ENCODE peak calls at places on chromosome 18, in four cellular contexts. One of them, this sample, is unnamed.
A peak's percentile ranks its signal among the peaks of the same experiment; 100 is the strongest.

GRCh38 chr18:24490545-24490944 is 30.1 kb downstream of the HRH4 start:
- DNase-seq in K562: no peak
- DNase-seq in GM12878: no peak
- DNase-seq in HepG2: no peak
- DNase-seq in this sample: no peak

GRCh38 chr18:58584219-58585127 is 44.4 kb downstream of the ALPK2 start:
- DNase-seq in K562: no peak
- DNase-seq in GM12878: no peak
- DNase-seq in HepG2: no peak
- DNase-seq in this sample: no peak

GRCh38 chr18:8190980-8191379 is 418.3 kb upstream of the RAB12 start:
- DNase-seq in GM12878: no peak
- DNase-seq in K562: no peak
- DNase-seq in HepG2: no peak
- DNase-seq in this sample: no peak

GRCh38 chr18:12890500-12890899 is 6.5 kb upstream of the PTPN2 start:
- DNase-seq in K562: peak; percentile 46
- DNase-seq in HepG2: peak; percentile 45
- DNase-seq in GM12878: no peak
- DNase-seq in this sample: no peak

GRCh38 chr18:25067291-25068050 is 284.5 kb downstream of the ZNF521 start:
- DNase-seq in HepG2: no peak
- DNase-seq in GM12878: no peak
- DNase-seq in K562: no peak
- DNase-seq in this sample: no peak

GRCh38 chr18:45119888-45120287 is 439.2 kb downstream of the SETBP1 start:
- DNase-seq in HepG2: no peak
- DNase-seq in K562: no peak
- DNase-seq in GM12878: no peak
- DNase-seq in this sample: no peak

GRCh38 chr18:78107363-78107762 is 857.7 kb downstream of the GALR1 start:
- DNase-seq in HepG2: no peak
- DNase-seq in GM12878: no peak
- DNase-seq in K562: no peak
- DNase-seq in this sample: no peak

GRCh38 chr18:80169607-80170006 is 60.5 kb downstream of the ADNP2 start:
- DNase-seq in GM12878: no peak
- DNase-seq in K562: no peak
- DNase-seq in HepG2: no peak
- DNase-seq in this sample: no peak

GRCh38 chr18:10490401-10491289 is 35.2 kb upstream of the NAPG start:
- DNase-seq in GM12878: peak; percentile 58
- DNase-seq in HepG2: peak; percentile 77
- DNase-seq in K562: peak; percentile 49
- DNase-seq in this sample: peak; percentile 41

GRCh38 chr18:58545338-58546096 is 83.4 kb downstream of the ALPK2 start:
- DNase-seq in GM12878: no peak
- DNase-seq in K562: no peak
- DNase-seq in HepG2: no peak
- DNase-seq in this sample: no peak

GRCh38 chr18:23812566-23813440 is 123.5 kb downstream of the LAMA3 start:
- DNase-seq in HepG2: no peak
- DNase-seq in K562: peak; percentile 24
- DNase-seq in GM12878: no peak
- DNase-seq in this sample: peak; percentile 46

GRCh38 chr18:55477537-55478300 is 110.3 kb downstream of the TCF4 start:
- DNase-seq in GM12878: peak; percentile 4
- DNase-seq in HepG2: no peak
- DNase-seq in K562: peak; percentile 37
- DNase-seq in this sample: no peak

GRCh38 chr18:39647627-39648502 is 2082.3 kb upstream of the CELF4 start:
- DNase-seq in K562: no peak
- DNase-seq in HepG2: no peak
- DNase-seq in GM12878: no peak
- DNase-seq in this sample: peak; percentile 34

GRCh38 chr18:70329076-70329475 is 40.2 kb downstream of the SOCS6 start:
- DNase-seq in K562: no peak
- DNase-seq in GM12878: no peak
- DNase-seq in HepG2: no peak
- DNase-seq in this sample: no peak

GRCh38 chr18:14933049-14933851 is 185.3 kb downstream of the ANKRD30B start:
- DNase-seq in HepG2: no peak
- DNase-seq in GM12878: no peak
- DNase-seq in K562: no peak
- DNase-seq in this sample: no peak

GRCh38 chr18:80157708-80158343 is 48.8 kb downstream of the ADNP2 start:
- DNase-seq in GM12878: peak; percentile 27
- DNase-seq in K562: peak; percentile 74
- DNase-seq in HepG2: peak; percentile 57
- DNase-seq in this sample: peak; percentile 51

GRCh38 chr18:47604041-47604440 is 326.4 kb downstream of the SMAD2 start:
- DNase-seq in HepG2: no peak
- DNase-seq in K562: no peak
- DNase-seq in GM12878: no peak
- DNase-seq in this sample: no peak

GRCh38 chr18:26654173-26655009 is 106.0 kb upstream of the KCTD1 start:
- DNase-seq in HepG2: no peak
- DNase-seq in K562: no peak
- DNase-seq in GM12878: no peak
- DNase-seq in this sample: no peak

DNA sequence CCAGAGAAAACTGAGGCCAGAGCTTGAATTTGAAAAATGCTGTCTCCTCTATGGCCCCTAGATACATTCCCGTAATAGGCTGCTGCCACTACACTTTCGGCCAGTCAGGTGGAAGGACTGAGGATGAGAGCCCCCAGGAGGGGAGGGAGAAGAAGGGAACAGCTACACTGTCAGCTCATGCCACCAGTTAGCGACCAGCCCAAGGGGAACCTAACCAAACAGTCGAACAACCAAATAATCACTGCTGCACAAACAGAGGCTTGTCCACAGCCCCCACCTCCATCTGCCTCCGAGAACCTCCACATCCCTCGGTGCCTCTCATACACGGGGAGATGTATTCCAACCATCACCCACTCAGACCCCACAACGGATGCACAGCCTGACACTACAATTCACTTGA is 7.3 kb downstream of the ZNF516 start:
- DNase-seq in HepG2: no peak
- DNase-seq in GM12878: no peak
- DNase-seq in K562: no peak
- DNase-seq in this sample: no peak
- TF ChIP-seq BHLHE40 in HepG2: no peak
- TF ChIP-seq BHLHE40 in GM12878: no peak
- TF ChIP-seq BHLHE40 in K562: no peak
- TF ChIP-seq BHLHE40 in this sample: no peak

GRCh38 chr18:76264851-76265250 is 230.2 kb downstream of the ZNF516 start:
- DNase-seq in GM12878: no peak
- DNase-seq in K562: no peak
- DNase-seq in HepG2: no peak
- DNase-seq in this sample: no peak

GRCh38 chr18:76266226-76266991 is 228.6 kb downstream of the ZNF516 start:
- DNase-seq in GM12878: no peak
- DNase-seq in K562: no peak
- DNase-seq in HepG2: no peak
- DNase-seq in this sample: no peak

GRCh38 chr18:76264073-76264472 is 231.0 kb downstream of the ZNF516 start:
- DNase-seq in HepG2: no peak
- DNase-seq in K562: no peak
- DNase-seq in GM12878: no peak
- DNase-seq in this sample: no peak

GRCh38 chr18:76262956-76263955 is 231.8 kb downstream of the ZNF516 start:
- DNase-seq in HepG2: no peak
- DNase-seq in GM12878: no peak
- DNase-seq in K562: no peak
- DNase-seq in this sample: no peak

DNA sequence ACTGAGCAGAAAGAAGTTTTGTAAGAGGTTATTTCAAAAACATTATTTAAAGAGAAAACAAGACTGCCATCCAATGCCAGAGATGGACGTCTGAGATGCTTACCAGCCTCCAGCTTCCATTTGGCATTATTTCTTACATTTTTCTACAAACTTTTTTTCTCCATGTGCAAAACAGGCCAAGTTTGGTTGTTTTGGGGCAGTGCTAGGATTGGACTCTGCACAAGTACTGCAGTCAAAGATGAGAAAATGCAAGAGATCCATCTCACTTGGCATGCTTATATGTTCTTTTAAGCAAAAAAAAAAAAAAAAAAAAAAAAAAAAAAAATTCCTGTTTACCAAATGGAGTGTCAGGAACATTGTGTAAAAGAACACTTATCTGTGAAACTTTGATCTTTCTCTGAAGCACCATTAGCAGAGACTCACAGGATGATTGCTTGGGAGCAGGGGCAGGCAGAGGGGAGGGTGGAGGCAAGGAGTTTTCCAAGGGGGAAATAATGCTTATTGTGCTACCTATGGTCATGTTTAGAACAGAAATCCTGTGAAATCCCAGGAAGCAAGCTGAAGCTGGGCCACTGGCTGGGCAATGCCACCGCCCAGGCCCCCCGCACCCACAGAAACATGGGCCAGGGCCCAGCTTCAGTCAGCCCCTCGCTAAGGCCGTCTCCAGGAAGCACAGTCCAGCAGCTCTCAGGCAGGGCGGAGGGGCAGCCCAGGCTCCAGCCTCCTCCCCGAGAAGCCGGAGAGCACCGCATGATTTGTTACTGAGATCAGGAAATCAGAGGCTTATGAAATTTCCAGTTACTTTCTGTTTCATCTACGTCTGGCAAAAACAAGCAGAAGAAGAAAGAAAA is 229.4 kb downstream of the ZNF516 start:
- DNase-seq in HepG2: no peak
- DNase-seq in GM12878: no peak
- DNase-seq in K562: no peak
- DNase-seq in this sample: no peak
- TF ChIP-seq SP1 in HepG2: no peak
- TF ChIP-seq SP1 in GM12878: no peak
- TF ChIP-seq SP1 in K562: no peak
- TF ChIP-seq SP1 in this sample: no peak

GRCh38 chr18:73826098-73826497 is 321.5 kb downstream of the FBXO15 start:
- DNase-seq in GM12878: no peak
- DNase-seq in HepG2: no peak
- DNase-seq in K562: no peak
- DNase-seq in this sample: no peak
- TF ChIP-seq BHLHE40 in GM12878: no peak
- TF ChIP-seq BHLHE40 in HepG2: no peak
- TF ChIP-seq BHLHE40 in K562: no peak
- TF ChIP-seq BHLHE40 in this sample: no peak

DNA sequence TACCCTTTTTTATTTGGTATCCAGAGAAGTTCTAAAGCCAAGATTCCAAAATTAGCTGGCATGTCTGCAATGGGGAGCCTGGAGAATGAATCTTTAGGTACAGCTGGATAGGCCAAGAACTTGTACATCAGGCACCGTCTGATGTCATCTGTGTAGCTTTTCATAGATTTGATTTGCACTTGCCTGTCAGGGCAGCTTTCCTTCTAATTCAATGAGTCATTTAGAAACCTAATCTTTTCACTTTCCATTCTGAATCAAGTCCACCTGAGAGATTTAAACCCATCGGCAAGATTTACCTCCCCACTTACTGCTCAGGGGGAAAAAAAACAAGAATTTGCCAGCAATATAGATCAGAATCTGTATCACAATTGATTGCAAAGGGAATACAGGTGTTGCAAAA is 60.9 kb upstream of the ACAA2 start:
- DNase-seq in GM12878: no peak
- DNase-seq in K562: no peak
- DNase-seq in HepG2: no peak
- DNase-seq in this sample: no peak
- TF ChIP-seq SP1 in GM12878: no peak
- TF ChIP-seq SP1 in K562: no peak
- TF ChIP-seq SP1 in HepG2: no peak
- TF ChIP-seq SP1 in this sample: no peak

GRCh38 chr18:49631146-49631866 is 69.4 kb downstream of the LIPG start:
- DNase-seq in HepG2: no peak
- DNase-seq in K562: no peak
- DNase-seq in GM12878: no peak
- DNase-seq in this sample: no peak

GRCh38 chr18:49630246-49630699 is 68.4 kb downstream of the LIPG start:
- DNase-seq in K562: no peak
- DNase-seq in HepG2: peak; percentile 92
- DNase-seq in GM12878: no peak
- DNase-seq in this sample: no peak

GRCh38 chr18:49626842-49627360 is 65.0 kb downstream of the LIPG start:
- DNase-seq in K562: no peak
- DNase-seq in HepG2: no peak
- DNase-seq in GM12878: no peak
- DNase-seq in this sample: no peak

GRCh38 chr18:49628119-49628518 is 66.3 kb downstream of the LIPG start:
- DNase-seq in HepG2: no peak
- DNase-seq in GM12878: no peak
- DNase-seq in K562: no peak
- DNase-seq in this sample: no peak

DNA sequence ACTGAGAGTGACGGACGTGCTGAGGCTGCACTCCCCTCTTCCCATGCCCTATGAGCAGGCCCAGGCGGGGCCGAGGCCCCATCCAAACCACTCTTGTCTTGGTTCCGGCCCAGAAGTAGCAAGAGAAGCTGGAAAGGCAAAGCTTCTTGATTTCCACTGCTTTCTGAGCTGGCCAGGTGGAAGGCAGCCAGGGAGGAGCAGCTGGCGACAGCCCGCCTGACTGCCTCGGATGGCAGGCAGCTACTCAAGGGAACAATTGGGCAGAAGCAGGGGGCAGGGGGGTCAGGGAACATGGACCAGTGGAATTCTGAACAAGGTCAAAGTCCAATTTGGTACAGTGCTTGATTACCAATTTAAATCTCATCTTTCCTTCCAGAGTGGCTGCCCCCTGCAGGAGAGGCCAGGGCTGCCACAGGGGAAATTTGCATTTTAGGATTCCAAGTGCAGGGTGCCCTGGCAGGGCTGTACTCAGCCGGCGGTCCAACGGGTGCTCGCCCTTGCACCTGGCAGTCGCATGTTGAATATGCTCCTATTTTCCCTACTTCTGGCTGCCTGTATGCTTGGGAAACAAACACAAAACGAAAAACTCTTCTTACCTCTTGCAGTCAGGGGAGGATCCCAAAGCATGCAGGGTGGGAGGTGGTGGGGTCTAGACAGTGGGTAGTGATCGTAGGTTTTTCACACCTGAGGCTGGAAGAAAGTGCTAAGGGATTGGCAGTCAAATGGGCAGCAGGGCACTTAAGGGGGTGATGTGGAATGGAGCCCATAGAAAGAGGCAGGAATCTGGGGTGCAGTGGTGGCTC is 67.3 kb downstream of the LIPG start:
- DNase-seq in HepG2: peak; percentile 28
- DNase-seq in GM12878: no peak
- DNase-seq in K562: no peak
- DNase-seq in this sample: no peak
- TF ChIP-seq BHLHE40 in HepG2: no peak
- TF ChIP-seq BHLHE40 in GM12878: no peak
- TF ChIP-seq BHLHE40 in K562: no peak
- TF ChIP-seq BHLHE40 in this sample: no peak

This sample was measured in HEK293T.